ENCODE peak calls at places on chromosome 13, in four cellular contexts. One of them, this sample, is unnamed. For H3K9me3, the result is how much of the 10 kb centered on the place peaks cover.

GRCh38 chr13:107231941-107232340 is 664.0 kb upstream of the ARGLU1 start:
- DNase-seq in prostate gland: no peak
- DNase-seq in esophagus squamous epithelium: no peak
- DNase-seq in stomach: no peak
- DNase-seq in this sample: no peak

GRCh38 chr13:107043016-107043957 is 475.4 kb upstream of the ARGLU1 start:
- DNase-seq in stomach: no peak
- DNase-seq in prostate gland: no peak
- DNase-seq in esophagus squamous epithelium: no peak
- DNase-seq in this sample: peak

GRCh38 chr13:36445806-36446423 is 13.6 kb downstream of the CCNA1 start:
- DNase-seq in esophagus squamous epithelium: no peak
- DNase-seq in prostate gland: no peak
- DNase-seq in stomach: no peak
- DNase-seq in this sample: no peak

GRCh38 chr13:98427331-98427995 is 149.4 kb downstream of the STK24 start:
- DNase-seq in esophagus squamous epithelium: no peak
- DNase-seq in stomach: no peak
- DNase-seq in prostate gland: no peak
- DNase-seq in this sample: no peak

GRCh38 chr13:76892488-76892887 is 6.3 kb upstream of the KCTD12 start:
- DNase-seq in esophagus squamous epithelium: no peak
- DNase-seq in stomach: no peak
- DNase-seq in prostate gland: no peak
- DNase-seq in this sample: no peak

GRCh38 chr13:109737606-109738005 is 48.8 kb downstream of the IRS2 start:
- DNase-seq in stomach: no peak
- DNase-seq in prostate gland: no peak
- DNase-seq in esophagus squamous epithelium: no peak
- DNase-seq in this sample: no peak

GRCh38 chr13:31978021-31978420 is 53.6 kb upstream of the FRY start:
- DNase-seq in esophagus squamous epithelium: no peak
- DNase-seq in prostate gland: no peak
- DNase-seq in stomach: no peak
- DNase-seq in this sample: no peak

GRCh38 chr13:97539651-97540230 is 105.8 kb downstream of the RAP2A start:
- DNase-seq in stomach: no peak
- DNase-seq in prostate gland: no peak
- DNase-seq in esophagus squamous epithelium: no peak
- DNase-seq in this sample: no peak

GRCh38 chr13:73635166-73635787 is 498.9 kb downstream of the KLF12 start:
- DNase-seq in esophagus squamous epithelium: no peak
- DNase-seq in stomach: no peak
- DNase-seq in prostate gland: no peak
- DNase-seq in this sample: no peak

GRCh38 chr13:39037880-39038568 is at the start of the genes NHLRC3 and PROSER1:
- DNase-seq in esophagus squamous epithelium: peak
- DNase-seq in prostate gland: peak
- DNase-seq in stomach: peak
- DNase-seq in this sample: peak

GRCh38 chr13:39036212-39036611 is 1.7 kb downstream of the PROSER1 start:
- DNase-seq in prostate gland: no peak
- DNase-seq in esophagus squamous epithelium: no peak
- DNase-seq in stomach: no peak
- DNase-seq in this sample: no peak

GRCh38 chr13:104737713-104738112 is 1671.5 kb upstream of the SLC10A2 start:
- DNase-seq in stomach: no peak
- DNase-seq in prostate gland: no peak
- DNase-seq in esophagus squamous epithelium: no peak
- DNase-seq in this sample: no peak

GRCh38 chr13:41268764-41269163 is 5.4 kb upstream of the MTRF1 start:
- DNase-seq in prostate gland: no peak
- DNase-seq in esophagus squamous epithelium: no peak
- DNase-seq in stomach: no peak
- DNase-seq in this sample: no peak
- H3K9me3 ChIP-seq in prostate gland: under half
- H3K9me3 ChIP-seq in esophagus squamous epithelium: under half
- H3K9me3 ChIP-seq in stomach: under half
- H3K9me3 ChIP-seq in this sample: under half

GRCh38 chr13:112740502-112741131 is 50.8 kb downstream of the ATP11A start:
- DNase-seq in esophagus squamous epithelium: no peak
- DNase-seq in stomach: peak
- DNase-seq in prostate gland: no peak
- DNase-seq in this sample: peak
- TF ChIP-seq POLR2A in esophagus squamous epithelium: no peak
- TF ChIP-seq POLR2A in stomach: no peak
- TF ChIP-seq POLR2A in prostate gland: no peak
- TF ChIP-seq POLR2A in this sample: no peak

GRCh38 chr13:44575741-44576395 is at the start of gene TSC22D1:
- DNase-seq in stomach: peak
- DNase-seq in esophagus squamous epithelium: no peak
- DNase-seq in prostate gland: peak
- DNase-seq in this sample: peak

GRCh38 chr13:44575035-44575434 is 1.1 kb downstream of the TSC22D1 start:
- DNase-seq in esophagus squamous epithelium: no peak
- DNase-seq in stomach: no peak
- DNase-seq in prostate gland: no peak
- DNase-seq in this sample: no peak

GRCh38 chr13:44578064-44578394 is 1.9 kb upstream of the TSC22D1 start:
- DNase-seq in prostate gland: no peak
- DNase-seq in stomach: peak
- DNase-seq in esophagus squamous epithelium: no peak
- DNase-seq in this sample: no peak

GRCh38 chr13:44576396-44577235 is 486 bp upstream of the TSC22D1 start:
- DNase-seq in prostate gland: peak
- DNase-seq in stomach: peak
- DNase-seq in esophagus squamous epithelium: no peak
- DNase-seq in this sample: peak

GRCh38 chr13:44577236-44578063 is 1.3 kb upstream of the TSC22D1 start:
- DNase-seq in esophagus squamous epithelium: peak
- DNase-seq in stomach: peak
- DNase-seq in prostate gland: peak
- DNase-seq in this sample: peak
- H3K27ac ChIP-seq in esophagus squamous epithelium: peak
- H3K27ac ChIP-seq in stomach: peak
- H3K27ac ChIP-seq in prostate gland: peak
- H3K27ac ChIP-seq in this sample: peak

DNA sequence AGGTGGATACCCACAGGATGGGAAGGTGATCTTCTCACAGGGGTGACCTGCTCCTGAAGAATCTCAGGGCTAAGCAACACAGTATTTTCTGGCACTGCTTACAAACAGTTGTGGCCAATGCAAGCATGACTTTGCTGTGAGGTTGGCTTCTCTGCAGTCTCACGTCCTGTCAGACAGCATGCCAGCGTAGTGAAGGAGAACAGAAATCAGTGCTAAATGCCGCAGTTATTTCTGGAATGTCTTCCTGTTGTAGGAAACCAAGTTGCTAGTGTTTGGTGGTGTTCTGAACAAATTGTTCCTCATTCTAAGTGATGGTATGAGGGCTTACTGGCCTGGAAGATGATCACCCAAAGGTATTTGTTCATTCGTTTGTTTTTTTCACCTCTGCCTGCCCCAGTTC is 320.1 kb downstream of the MTUS2 start:
- DNase-seq in stomach: no peak
- DNase-seq in esophagus squamous epithelium: no peak
- DNase-seq in prostate gland: no peak
- DNase-seq in this sample: no peak
- H3K9me3 ChIP-seq in stomach: under half
- H3K9me3 ChIP-seq in esophagus squamous epithelium: under half
- H3K9me3 ChIP-seq in prostate gland: under half
- H3K9me3 ChIP-seq in this sample: under half

DNA sequence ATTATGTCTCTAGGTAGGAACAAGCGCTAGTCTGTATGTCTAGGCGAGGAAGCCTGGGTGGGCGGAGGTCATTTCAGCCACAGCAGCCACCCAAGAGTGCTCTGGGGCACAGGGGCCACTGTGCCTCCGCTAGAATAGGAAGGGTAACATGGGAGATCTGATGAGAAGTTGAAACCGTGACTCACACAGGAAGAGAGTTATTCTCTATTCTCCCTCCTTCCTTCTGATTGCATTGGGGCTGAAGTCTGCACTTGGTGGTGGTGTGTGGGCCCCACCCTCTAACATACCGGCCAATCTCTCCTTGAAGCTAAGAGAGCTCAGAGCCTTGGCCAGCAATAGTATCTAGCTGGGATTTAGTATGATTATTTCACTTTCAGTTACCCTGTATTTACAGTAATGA is 20.3 kb upstream of the GGACT start:
- DNase-seq in stomach: no peak
- DNase-seq in esophagus squamous epithelium: no peak
- DNase-seq in prostate gland: no peak
- DNase-seq in this sample: no peak
- TF ChIP-seq POLR2A in stomach: no peak
- TF ChIP-seq POLR2A in esophagus squamous epithelium: no peak
- TF ChIP-seq POLR2A in prostate gland: no peak
- TF ChIP-seq POLR2A in this sample: no peak

GRCh38 chr13:94058821-94059360 is 420.6 kb downstream of the DCT start:
- DNase-seq in stomach: no peak
- DNase-seq in prostate gland: no peak
- DNase-seq in esophagus squamous epithelium: no peak
- DNase-seq in this sample: no peak

GRCh38 chr13:94061316-94061715 is 418.2 kb downstream of the DCT start:
- DNase-seq in prostate gland: no peak
- DNase-seq in stomach: no peak
- DNase-seq in esophagus squamous epithelium: no peak
- DNase-seq in this sample: no peak

GRCh38 chr13:94054159-94054558 is 425.3 kb downstream of the DCT start:
- DNase-seq in stomach: no peak
- DNase-seq in prostate gland: no peak
- DNase-seq in esophagus squamous epithelium: no peak
- DNase-seq in this sample: no peak

GRCh38 chr13:94056362-94056990 is 423.0 kb downstream of the DCT start:
- DNase-seq in prostate gland: no peak
- DNase-seq in esophagus squamous epithelium: no peak
- DNase-seq in stomach: no peak
- DNase-seq in this sample: no peak

DNA sequence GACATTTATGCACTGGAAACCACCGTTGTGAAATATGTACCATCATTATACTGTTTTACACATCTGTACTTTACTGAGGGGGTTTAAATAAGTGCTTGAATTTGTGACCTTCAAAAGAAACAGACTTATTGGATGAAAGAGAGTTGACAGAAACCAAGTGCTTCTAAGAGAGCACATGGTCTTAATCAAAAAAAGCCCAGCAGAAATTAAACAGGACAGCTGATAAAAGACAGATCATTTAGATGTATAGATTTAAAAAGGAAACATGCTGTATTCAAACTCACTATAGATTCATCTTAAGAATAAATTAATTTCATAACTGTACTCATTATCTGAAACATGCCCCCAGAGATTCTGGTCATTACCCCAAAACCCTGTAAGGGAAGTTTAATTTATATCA is 421.9 kb downstream of the DCT start:
- DNase-seq in esophagus squamous epithelium: no peak
- DNase-seq in prostate gland: no peak
- DNase-seq in stomach: no peak
- DNase-seq in this sample: no peak
- H3K27ac ChIP-seq in esophagus squamous epithelium: no peak
- H3K27ac ChIP-seq in prostate gland: no peak
- H3K27ac ChIP-seq in stomach: no peak
- H3K27ac ChIP-seq in this sample: no peak